ENCODE peak calls at places on chromosomes 12 and 14, in ten cellular contexts. Z is A549, D is uterus, E is stomach, X is ovary, O is sigmoid colon, S is K562, C is adrenal gland, A is Peyer's patch, N is HepG2. L is an unnamed sample.

GRCh38 chr14:51873221-51873893 is 12.9 kb downstream of the GNG2 start:
- DNase-seq in Z (peak; percentile 61), D (no peak), E (no peak), X (no peak), O (no peak), S (no peak), C (no peak), A (no peak), N (no peak), L (no peak)

GRCh38 chr12:39623919-39624318 is 4.3 kb upstream of the ABCD2 start:
- DNase-seq in Z (no peak), D (no peak), E (no peak), X (no peak), O (no peak), S (no peak), C (no peak), A (no peak), N (no peak), L (no peak)

GRCh38 chr14:105476937-105477658 is 2.5 kb downstream of the CRIP2 start:
- DNase-seq in Z (no peak), D (no peak), E (no peak), X (no peak), O (no peak), S (no peak), C (no peak), A (no peak), N (no peak), L (no peak)

GRCh38 chr14:37992489-37992888 is 215.2 kb upstream of the SSTR1 start:
- DNase-seq in Z (no peak), D (no peak), E (no peak), X (no peak), O (no peak), S (no peak), C (no peak), A (no peak), N (no peak), L (no peak)

GRCh38 chr12:126668538-126668937 is 1598.4 kb upstream of the TMEM132C start:
- DNase-seq in Z (no peak), D (no peak), E (no peak), X (no peak), O (no peak), S (no peak), C (no peak), A (no peak), N (no peak), L (no peak)

GRCh38 chr12:39617887-39618286 is 1.7 kb downstream of the ABCD2 start:
- DNase-seq in Z (no peak), D (no peak), E (no peak), X (no peak), O (no peak), S (no peak), C (no peak), A (no peak), N (no peak), L (no peak)

GRCh38 chr12:65415826-65416225 is 137.3 kb downstream of the MSRB3 start:
- DNase-seq in Z (no peak), D (no peak), E (no peak), X (no peak), O (no peak), S (no peak), C (no peak), A (no peak), N (peak; percentile 27), L (no peak)

GRCh38 chr12:49503674-49504180 is 35.1 kb upstream of the KCNH3 start:
- DNase-seq in Z (peak; percentile 44), D (no peak), E (peak; percentile 70), X (no peak), O (no peak), S (no peak), C (no peak), A (no peak), N (no peak), L (no peak)

GRCh38 chr12:95143784-95144205 is 70.4 kb upstream of the NR2C1 start:
- DNase-seq in Z (no peak), D (no peak), E (no peak), X (no peak), O (no peak), S (no peak), C (no peak), A (no peak), N (no peak), L (no peak)

GRCh38 chr12:95141305-95141704 is 67.9 kb upstream of the NR2C1 start:
- DNase-seq in Z (no peak), D (no peak), E (no peak), X (no peak), O (no peak), S (no peak), C (no peak), A (no peak), N (no peak), L (no peak)

GRCh38 chr12:95147836-95148235 is 69.4 kb downstream of the FGD6 start:
- DNase-seq in Z (no peak), D (no peak), E (no peak), X (no peak), O (no peak), S (no peak), C (no peak), A (no peak), N (peak; percentile 50), L (no peak)

GRCh38 chr12:95146767-95147166 is 70.5 kb downstream of the FGD6 start:
- DNase-seq in Z (no peak), D (no peak), E (no peak), X (no peak), O (no peak), S (no peak), C (no peak), A (no peak), N (no peak), L (no peak)

DNA sequence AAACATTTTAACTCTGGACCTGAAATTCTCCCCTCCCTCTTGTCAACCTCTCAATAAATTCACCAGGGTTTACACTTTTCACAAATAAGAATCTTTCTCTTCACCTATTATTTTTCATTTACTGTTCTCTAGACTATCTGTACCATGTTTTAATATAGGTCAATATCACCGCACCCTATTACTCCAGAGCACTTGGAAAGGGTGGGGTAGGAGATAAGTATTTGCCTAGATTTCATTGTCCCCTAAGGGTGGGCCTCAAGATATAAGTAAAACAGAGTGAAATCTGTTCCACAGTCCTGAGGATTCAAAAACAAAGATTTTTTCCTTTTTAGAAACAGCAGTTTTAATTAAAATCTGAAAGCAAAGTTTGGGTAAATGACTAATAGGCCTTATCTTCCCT is 69.3 kb upstream of the NR2C1 start:
- DNase-seq in Z (no peak), D (no peak), E (no peak), X (no peak), O (no peak), S (no peak), C (no peak), A (no peak), N (no peak), L (no peak)
- H3K27ac ChIP-seq in Z (no peak overlapping the region), D (no peak overlapping the region), E (no peak overlapping the region), X (no peak overlapping the region), O (no peak overlapping the region), S (no peak overlapping the region), C (no peak overlapping the region), A (no peak overlapping the region), N (no peak overlapping the region), L (no peak overlapping the region)

GRCh38 chr14:68279437-68279720 is 459.8 kb downstream of the RAD51B start:
- DNase-seq in Z (no peak), D (no peak), E (no peak), X (no peak), O (no peak), S (no peak), C (no peak), A (no peak), N (no peak), L (no peak)
- TF ChIP-seq POLR2A in Z (no peak), D (no peak), E (no peak), X (no peak), O (no peak), S (no peak), C (no peak), A (no peak), N (no peak), L (no peak)

GRCh38 chr12:58033831-58034230 is 92.5 kb downstream of the ATP23 start:
- DNase-seq in Z (no peak), D (no peak), E (no peak), X (no peak), O (no peak), S (no peak), C (no peak), A (no peak), N (no peak), L (no peak)

GRCh38 chr12:58034311-58034710 is 92.9 kb downstream of the ATP23 start:
- DNase-seq in Z (no peak), D (no peak), E (no peak), X (no peak), O (no peak), S (no peak), C (no peak), A (no peak), N (no peak), L (no peak)

GRCh38 chr12:58034712-58035111 is 93.3 kb downstream of the ATP23 start:
- DNase-seq in Z (no peak), D (no peak), E (no peak), X (no peak), O (no peak), S (no peak), C (no peak), A (no peak), N (no peak), L (no peak)

GRCh38 chr12:58030566-58031279 is 89.4 kb downstream of the ATP23 start:
- DNase-seq in Z (no peak), D (no peak), E (no peak), X (no peak), O (no peak), S (no peak), C (no peak), A (no peak), N (no peak), L (no peak)

DNA sequence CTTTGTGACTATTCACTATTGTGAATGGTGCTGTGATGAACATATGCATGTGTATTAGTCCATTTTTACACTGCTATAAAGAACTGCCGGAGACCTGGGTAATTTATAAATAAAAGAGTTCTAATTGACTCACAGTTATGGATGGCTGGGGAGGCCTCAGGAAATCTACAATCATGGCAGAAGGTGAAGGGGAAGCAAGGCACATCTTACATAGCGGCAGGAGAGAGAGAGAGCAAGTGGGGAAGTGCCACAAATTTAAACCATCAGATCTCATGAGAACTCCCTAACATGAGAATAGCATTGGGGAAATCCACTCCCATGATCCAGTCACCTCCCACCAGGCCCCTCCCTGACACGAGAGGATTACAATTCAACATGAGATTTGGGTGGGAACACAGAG is 90.8 kb downstream of the ATP23 start:
- DNase-seq in Z (no peak), D (no peak), E (no peak), X (no peak), O (no peak), S (no peak), C (no peak), A (no peak), N (no peak), L (no peak)
- H3K9me3 ChIP-seq in Z (peaks cover 21% of the 10 kb centered on the region), D (no peaks in the 10 kb centered on the region), E (peaks cover 28% of the 10 kb centered on the region), X (no peaks in the 10 kb centered on the region), O (peaks cover 2% of the 10 kb centered on the region), S (no peaks in the 10 kb centered on the region), C (no peaks in the 10 kb centered on the region), A (no peaks in the 10 kb centered on the region), N (peaks cover 22% of the 10 kb centered on the region), L (no peaks in the 10 kb centered on the region)

DNA sequence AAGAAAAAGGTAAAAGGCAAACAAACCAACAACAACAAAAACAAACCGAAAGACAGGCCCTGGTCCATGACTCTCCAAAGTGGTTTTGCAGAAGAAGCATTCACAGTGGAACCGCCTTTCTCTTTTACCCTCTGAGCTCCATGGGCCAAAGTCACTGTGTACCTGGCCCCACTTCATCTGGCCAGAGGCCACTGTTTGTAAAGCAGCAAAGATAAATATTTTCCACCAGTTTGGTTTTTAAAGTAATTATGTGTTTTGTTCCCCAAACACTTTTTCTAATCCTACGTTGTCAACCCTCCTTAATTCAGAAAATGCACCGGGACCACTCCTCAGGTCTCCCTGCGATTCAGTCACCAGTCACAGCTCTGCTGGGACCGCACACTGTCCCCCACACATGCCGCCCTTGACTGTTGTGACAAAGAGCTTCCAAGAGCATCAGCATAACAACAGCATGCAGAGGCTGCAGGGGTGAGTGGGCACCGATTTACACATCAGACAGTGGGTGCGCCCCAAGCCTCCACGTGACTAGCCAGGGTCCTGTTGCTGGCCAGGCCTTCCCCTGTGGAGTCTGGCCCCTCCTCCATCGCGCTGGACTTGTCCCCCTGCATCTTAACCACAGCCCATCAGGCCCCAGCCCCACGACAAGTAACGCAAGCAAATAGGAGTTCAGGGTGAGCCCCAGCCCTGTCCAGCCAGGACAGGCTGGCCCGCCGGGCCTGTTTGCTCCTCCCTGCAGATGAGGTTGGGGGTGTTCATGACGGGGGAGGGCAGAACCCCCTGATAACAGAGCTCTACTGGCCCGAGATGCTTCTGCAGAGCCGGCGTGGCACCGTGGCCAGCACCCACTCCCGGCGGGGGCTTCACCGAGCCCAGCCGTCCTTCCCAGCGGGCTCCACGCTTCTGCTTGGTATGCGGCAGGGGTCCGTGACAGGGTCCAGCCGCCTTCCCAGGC is 65.2 kb upstream of the DIO3 start:
- DNase-seq in Z (no peak), D (peak; percentile 9), E (peak; percentile 20), X (peak; percentile 74), O (peak; percentile 54), S (no peak), C (peak; percentile 5), A (peak; percentile 39), N (peak; percentile 9), L (peak; percentile 10)
- H3K27ac ChIP-seq in Z (no peak overlapping the region), D (no peak overlapping the region), E (no peak overlapping the region), X (peak overlapping the region; percentile 67), O (no peak overlapping the region), S (no peak overlapping the region), C (no peak overlapping the region), A (no peak overlapping the region), N (no peak overlapping the region), L (no peak overlapping the region)